ENCODE peak calls at places on chromosomes 13 and 19, in seven cellular contexts. X, E, Y, B, C, K and R are unnamed samples.
A peak's percentile ranks its signal among the peaks of the same experiment; 100 is the strongest.

GRCh38 chr19:35260694-35261304 is 8.0 kb upstream of the USF2 start:
- DNase-seq in X (no peak), E (no peak), Y (no peak), B (no peak), C (no peak), K (no peak), R (no peak)

GRCh38 chr19:8697671-8698432 is 743 bp downstream of the ACTL9 start:
- DNase-seq in X (no peak), E (peak; percentile 36), Y (peak; percentile 54), B (peak; percentile 1), C (no peak), K (peak; percentile 19), R (no peak)

GRCh38 chr19:44722131-44723121 is 23.5 kb downstream of the CEACAM16 start:
- DNase-seq in X (no peak), E (no peak), Y (no peak), B (no peak), C (no peak), K (no peak), R (no peak)

GRCh38 chr13:60158321-60158801 is 5.4 kb downstream of the DIAPH3 start:
- DNase-seq in X (no peak), E (no peak), Y (peak; percentile 26), B (no peak), C (no peak), K (no peak), R (no peak)

GRCh38 chr19:11418518-11419506 is at the start of gene RGL3:
- DNase-seq in X (no peak), E (no peak), Y (peak; percentile 69), B (peak; percentile 66), C (no peak), K (no peak), R (peak; percentile 72)

GRCh38 chr19:45235485-45235884 is 9.7 kb downstream of the EXOC3L2 start:
- DNase-seq in X (no peak), E (no peak), Y (no peak), B (no peak), C (no peak), K (no peak), R (no peak)

GRCh38 chr19:56972291-56972914 is 131.9 kb upstream of the PEG3 start:
- DNase-seq in X (no peak), E (no peak), Y (no peak), B (no peak), C (no peak), K (peak; percentile 60), R (no peak)

GRCh38 chr19:14561832-14562351 is 10.0 kb downstream of the NDUFB7 start:
- DNase-seq in X (no peak), E (no peak), Y (peak; percentile 64), B (no peak), C (no peak), K (peak; percentile 61), R (no peak)

GRCh38 chr19:53132231-53132991 is at the start of gene ZNF415:
- DNase-seq in X (no peak), E (peak; percentile 88), Y (peak; percentile 86), B (peak; percentile 88), C (no peak), K (peak; percentile 89), R (no peak)

GRCh38 chr13:111943229-111943795 is 123.6 kb upstream of the SOX1 start:
- DNase-seq in X (no peak), E (no peak), Y (peak; percentile 33), B (no peak), C (no peak), K (no peak), R (no peak)

GRCh38 chr13:24307211-24308067 is 1.9 kb upstream of the C1QTNF9 start:
- DNase-seq in X (no peak), E (no peak), Y (no peak), B (no peak), C (peak; percentile 17), K (no peak), R (no peak)

GRCh38 chr13:100532836-100533435 is 55.7 kb downstream of the GGACT start:
- DNase-seq in X (no peak), E (no peak), Y (no peak), B (no peak), C (no peak), K (no peak), R (no peak)

GRCh38 chr13:103101500-103101899 is 35.3 kb upstream of the SLC10A2 start:
- DNase-seq in X (no peak), E (no peak), Y (no peak), B (no peak), C (no peak), K (no peak), R (no peak)

GRCh38 chr13:98664047-98664446 is 87.1 kb upstream of the STK24 start:
- DNase-seq in X (peak; percentile 52), E (no peak), Y (no peak), B (no peak), C (no peak), K (peak; percentile 83), R (no peak)

GRCh38 chr13:83733293-83733692 is 149.0 kb downstream of the SLITRK1 start:
- DNase-seq in X (no peak), E (no peak), Y (no peak), B (no peak), C (no peak), K (no peak), R (no peak)

GRCh38 chr19:41521860-41522555 is 54.0 kb upstream of the CEACAM21 start:
- DNase-seq in X (no peak), E (no peak), Y (no peak), B (no peak), C (no peak), K (peak; percentile 25), R (no peak)

GRCh38 chr13:33285420-33286124 is at the start of gene STARD13:
- DNase-seq in X (no peak), E (peak; percentile 70), Y (peak; percentile 99), B (no peak), C (peak; percentile 92), K (peak; percentile 93), R (peak; percentile 61)

GRCh38 chr19:10390652-10391286 is 10.4 kb upstream of the TYK2 start:
- DNase-seq in X (peak; percentile 52), E (peak; percentile 77), Y (peak; percentile 82), B (peak; percentile 43), C (peak; percentile 64), K (peak; percentile 76), R (peak; percentile 81)

GRCh38 chr19:54191671-54192453 is 754 bp downstream of the TSEN34 start:
- DNase-seq in X (no peak), E (no peak), Y (no peak), B (no peak), C (no peak), K (no peak), R (no peak)

GRCh38 chr19:15812059-15812722 is 3.3 kb downstream of the OR10H1 start:
- DNase-seq in X (no peak), E (no peak), Y (no peak), B (no peak), C (no peak), K (peak; percentile 32), R (peak; percentile 35)

GRCh38 chr13:27794075-27794691 is 1.9 kb downstream of the GSX1 start:
- DNase-seq in X (no peak), E (no peak), Y (peak; percentile 26), B (no peak), C (no peak), K (no peak), R (no peak)

GRCh38 chr19:33245948-33246728 is 20.5 kb upstream of the SLC7A10 start:
- DNase-seq in X (no peak), E (no peak), Y (no peak), B (no peak), C (no peak), K (no peak), R (no peak)

GRCh38 chr19:35509861-35510625 is 3.4 kb downstream of the DMKN start:
- DNase-seq in X (peak; percentile 54), E (peak; percentile 76), Y (peak; percentile 98), B (peak; percentile 81), C (peak; percentile 75), K (peak; percentile 86), R (peak; percentile 97)

GRCh38 chr19:14031719-14032480 is at the start of gene IL27RA:
- DNase-seq in X (peak; percentile 53), E (peak; percentile 48), Y (peak; percentile 62), B (peak; percentile 57), C (peak; percentile 46), K (peak; percentile 68), R (peak; percentile 79)

GRCh38 chr13:99303863-99304521 is 3.2 kb downstream of the GPR183 start:
- DNase-seq in X (no peak), E (no peak), Y (no peak), B (no peak), C (no peak), K (peak; percentile 63), R (no peak)

GRCh38 chr19:44653977-44654784 is 10.5 kb downstream of the PVR start:
- DNase-seq in X (peak; percentile 46), E (peak; percentile 19), Y (peak; percentile 57), B (no peak), C (peak; percentile 36), K (peak; percentile 76), R (peak; percentile 71)

GRCh38 chr13:80100636-80101035 is 240.3 kb downstream of the SPRY2 start:
- DNase-seq in X (no peak), E (no peak), Y (no peak), B (no peak), C (no peak), K (no peak), R (no peak)

GRCh38 chr13:75507027-75508001 is 25.3 kb upstream of the TBC1D4 start:
- DNase-seq in X (no peak), E (no peak), Y (no peak), B (no peak), C (no peak), K (no peak), R (no peak)

GRCh38 chr13:101452519-101453485 is at the start of gene ITGBL1:
- DNase-seq in X (no peak), E (no peak), Y (no peak), B (no peak), C (no peak), K (no peak), R (no peak)

GRCh38 chr13:25253702-25254101 is 33.6 kb downstream of the MTMR6 start:
- DNase-seq in X (no peak), E (no peak), Y (no peak), B (no peak), C (peak; percentile 34), K (no peak), R (no peak)

GRCh38 chr19:41309225-41310030 is 544 bp upstream of the CCDC97 start:
- DNase-seq in X (no peak), E (no peak), Y (peak; percentile 37), B (no peak), C (no peak), K (no peak), R (no peak)

GRCh38 chr19:32674153-32674958 is 624 bp downstream of the ANKRD27 start:
- DNase-seq in X (no peak), E (no peak), Y (no peak), B (no peak), C (no peak), K (no peak), R (no peak)

GRCh38 chr13:53201454-53202225 is 173.0 kb downstream of the OLFM4 start:
- DNase-seq in X (no peak), E (peak; percentile 44), Y (peak; percentile 68), B (no peak), C (no peak), K (peak; percentile 34), R (no peak)